ENCODE peak calls at places on chromosomes 12 and 14, in four cellular contexts. B is brain microvascular endothelial cell, S is Kasumi-1, D is NCI-H524. C is an unnamed sample.

GRCh38 chr14:50319293-50319692 is 7.2 kb downstream of the DMAC2L start:
- DNase-seq in D (no peak), S (no peak), B (peak), C (no peak)

GRCh38 chr14:70822706-70823185 is 13.4 kb upstream of the MAP3K9 start:
- DNase-seq in D (peak), S (no peak), B (no peak), C (no peak)

GRCh38 chr12:126069549-126070165 is 1004.4 kb downstream of the AACS start:
- DNase-seq in D (peak), B (peak), S (peak), C (peak)

GRCh38 chr14:28116716-28117115 is 649.9 kb upstream of the FOXG1 start:
- DNase-seq in S (no peak), B (no peak), D (peak), C (no peak)

GRCh38 chr12:105072888-105073488 is 11.3 kb downstream of the ALDH1L2 start:
- DNase-seq in D (no peak), S (no peak), B (no peak), C (no peak)

GRCh38 chr14:51575225-51576111 is 76.2 kb upstream of the FRMD6 start:
- DNase-seq in D (peak), B (no peak), S (no peak), C (no peak)

GRCh38 chr12:45730116-45730841 is 773 bp downstream of the ARID2 start:
- DNase-seq in B (peak), S (peak), D (peak), C (peak)

GRCh38 chr12:2058837-2059236 is 6.0 kb downstream of the CACNA1C start:
- DNase-seq in B (no peak), D (no peak), S (no peak), C (no peak)

GRCh38 chr12:132390287-132391076 is 61.1 kb upstream of the GALNT9 start:
- DNase-seq in B (no peak), S (no peak), D (no peak), C (no peak)

GRCh38 chr12:124661382-124661781 is 94.0 kb upstream of the NCOR2 start:
- DNase-seq in S (no peak), D (peak), B (no peak), C (no peak)

GRCh38 chr14:77204457-77204796 is 22.8 kb downstream of the TMEM63C start:
- DNase-seq in D (no peak), B (no peak), S (no peak), C (no peak)

GRCh38 chr12:112005419-112006395 is 7.3 kb downstream of the TMEM116 start:
- DNase-seq in S (no peak), D (no peak), B (no peak), C (no peak)

GRCh38 chr14:25411933-25412757 is 362.2 kb upstream of the STXBP6 start:
- DNase-seq in S (peak), B (no peak), D (peak), C (no peak)

GRCh38 chr14:102162488-102162887 is 22.8 kb downstream of the WDR20 start:
- DNase-seq in S (no peak), B (no peak), D (no peak), C (no peak)

GRCh38 chr12:59357811-59358210 is 238.0 kb upstream of the SLC16A7 start:
- DNase-seq in D (no peak), S (no peak), B (no peak), C (no peak)

GRCh38 chr12:69052613-69053408 is 119.8 kb upstream of the CPM start:
- DNase-seq in D (peak), S (no peak), B (peak), C (peak)

GRCh38 chr12:76183459-76184186 is 99.1 kb upstream of the NAP1L1 start:
- DNase-seq in D (no peak), S (no peak), B (peak), C (peak)

GRCh38 chr12:67220065-67220464 is 49.1 kb upstream of the CAND1 start:
- DNase-seq in B (no peak), D (peak), S (no peak), C (no peak)

GRCh38 chr12:121579190-121579791 is 1.5 kb downstream of the KDM2B start:
- DNase-seq in B (no peak), D (peak), S (peak), C (peak)

GRCh38 chr12:124862768-124863408 is 776 bp downstream of the SCARB1 start:
- DNase-seq in S (peak), D (peak), B (peak), C (peak)

GRCh38 chr14:94816113-94816512 is 46.2 kb upstream of the GSC start:
- DNase-seq in D (peak), B (peak), S (no peak), C (no peak)

GRCh38 chr12:52213541-52214420 is 19.3 kb upstream of the KRT7 start:
- DNase-seq in D (peak), S (peak), B (peak), C (no peak)

GRCh38 chr12:53048033-53048779 is 1.7 kb upstream of the TNS2 start:
- DNase-seq in S (no peak), B (no peak), D (peak), C (no peak)

GRCh38 chr12:57552692-57553321 is 3.0 kb downstream of the KIF5A start:
- DNase-seq in B (peak), D (no peak), S (no peak), C (no peak)

GRCh38 chr12:70045036-70045435 is 198.2 kb upstream of the CNOT2 start:
- DNase-seq in B (peak), D (no peak), S (no peak), C (no peak)

GRCh38 chr12:43579240-43579639 is 27.2 kb upstream of the ADAMTS20 start:
- DNase-seq in B (no peak), D (no peak), S (no peak), C (no peak)

GRCh38 chr12:51678086-51678724 is 87.2 kb downstream of the SCN8A start:
- DNase-seq in S (peak), D (peak), B (peak), C (peak)

GRCh38 chr14:54681819-54682261 is 114.9 kb downstream of the SAMD4A start:
- DNase-seq in S (no peak), B (peak), D (no peak), C (no peak)

GRCh38 chr12:4763549-4763948 is 43.3 kb downstream of the GALNT8 start:
- DNase-seq in D (peak), B (no peak), S (no peak), C (no peak)

GRCh38 chr14:38481939-38482678 is 226.2 kb upstream of the CLEC14A start:
- DNase-seq in S (no peak), B (no peak), D (no peak), C (no peak)

GRCh38 chr14:92902726-92903125 is 20.2 kb upstream of the CHGA start:
- DNase-seq in B (no peak), S (no peak), D (peak), C (no peak)

GRCh38 chr12:63064080-63064479 is 86.9 kb downstream of the AVPR1A start:
- DNase-seq in S (peak), B (peak), D (no peak), C (no peak)

GRCh38 chr14:31243860-31244259 is 36.3 kb upstream of the HECTD1 start:
- DNase-seq in D (no peak), S (no peak), B (no peak), C (no peak)

GRCh38 chr14:60815371-60815770 is 80.8 kb downstream of the MNAT1 start:
- DNase-seq in S (no peak), B (no peak), D (no peak), C (no peak)

C was measured in CD4-positive, CD25-positive, alpha-beta regulatory T cell.